ENCODE peak calls at places on chromosome X, in nine cellular contexts. H is heart right ventricle; E is HepG2; P is NCI-H82; I is activated T-cell treated with anti-CD3 and anti-CD28 coated beads for 48 hours; C is CD4-positive, alpha-beta memory T cell; G is anterior cingulate cortex; K is EL; J is ascending aorta. X is an unnamed sample.

GRCh38 chrX:102765217-102765616 is 44.7 kb downstream of the GPRASP3 start:
- DNase-seq in H (no peak), E (no peak), P (no peak), I (no peak), C (no peak), G (no peak), K (peak; percentile 80), J (peak; percentile 66), X (no peak)

GRCh38 chrX:64334467-64334866 is 60.8 kb downstream of the MTMR8 start:
- DNase-seq in H (no peak), E (no peak), P (no peak), I (no peak), C (no peak), G (no peak), K (no peak), J (no peak), X (no peak)

GRCh38 chrX:10769696-10770619 is 149.6 kb upstream of the MID1 start:
- DNase-seq in H (no peak), E (no peak), P (peak; percentile 73), I (no peak), C (no peak), G (no peak), K (peak; percentile 34), J (no peak), X (no peak)

GRCh38 chrX:153886915-153887314 is 942 bp upstream of the L1CAM start:
- DNase-seq in H (no peak), E (no peak), P (peak; percentile 20), I (no peak), C (no peak), G (no peak), K (peak; percentile 72), J (no peak), X (no peak)

GRCh38 chrX:68944211-68944610 is 115.4 kb downstream of the EFNB1 start:
- DNase-seq in H (no peak), E (no peak), P (no peak), I (no peak), C (no peak), G (no peak), K (no peak), J (peak; percentile 42), X (no peak)

GRCh38 chrX:1390621-1391369 is 1.1 kb downstream of the SLC25A6 start:
- DNase-seq in H (no peak), E (no peak), P (no peak), I (no peak), C (no peak), G (no peak), K (no peak), J (peak; percentile 59), X (peak; percentile 58)

GRCh38 chrX:40933132-40934078 is 151.8 kb upstream of the USP9X start:
- DNase-seq in H (no peak), E (no peak), P (peak; percentile 77), I (peak; percentile 6), C (peak; percentile 41), G (no peak), K (peak; percentile 70), J (no peak), X (no peak)

GRCh38 chrX:46961574-46962279 is 49.5 kb downstream of the JADE3 start:
- DNase-seq in H (no peak), E (no peak), P (peak; percentile 70), I (no peak), C (no peak), G (no peak), K (no peak), J (no peak), X (no peak)

GRCh38 chrX:46587158-46587557 is 13.6 kb downstream of the CHST7 start:
- DNase-seq in H (no peak), E (no peak), P (no peak), I (no peak), C (no peak), G (no peak), K (peak; percentile 63), J (no peak), X (no peak)

GRCh38 chrX:71636438-71637252 is 18.3 kb upstream of the CXCR3 start:
- DNase-seq in H (no peak), E (no peak), P (no peak), I (no peak), C (peak; percentile 40), G (peak; percentile 7), K (no peak), J (no peak), X (no peak)

GRCh38 chrX:12843668-12844279 is 23.1 kb upstream of the TLR7 start:
- DNase-seq in H (no peak), E (peak; percentile 95), P (no peak), I (no peak), C (no peak), G (no peak), K (no peak), J (no peak), X (no peak)

GRCh38 chrX:118207831-118208453 is 91.3 kb upstream of the KLHL13 start:
- DNase-seq in H (no peak), E (no peak), P (no peak), I (no peak), C (no peak), G (no peak), K (no peak), J (no peak), X (no peak)

GRCh38 chrX:138775501-138775900 is 64.0 kb upstream of the FGF13 start:
- DNase-seq in H (no peak), E (peak; percentile 0), P (peak; percentile 61), I (no peak), C (no peak), G (no peak), K (peak; percentile 0), J (no peak), X (no peak)

GRCh38 chrX:111917591-111917990 is 41.6 kb downstream of the TRPC5OS start:
- DNase-seq in H (no peak), E (no peak), P (no peak), I (no peak), C (no peak), G (no peak), K (no peak), J (no peak), X (no peak)

GRCh38 chrX:27350476-27350875 is 112.7 kb downstream of the PPP4R3C start:
- DNase-seq in H (no peak), E (no peak), P (no peak), I (no peak), C (no peak), G (no peak), K (no peak), J (no peak), X (no peak)

GRCh38 chrX:132791725-132792124 is 166.7 kb downstream of the HS6ST2 start:
- DNase-seq in H (no peak), E (no peak), P (no peak), I (no peak), C (no peak), G (no peak), K (no peak), J (no peak), X (no peak)

GRCh38 chrX:47093248-47093647 is 15.0 kb downstream of the RGN start:
- DNase-seq in H (no peak), E (no peak), P (peak; percentile 50), I (no peak), C (no peak), G (no peak), K (peak; percentile 8), J (no peak), X (no peak)

GRCh38 chrX:136275553-136275952 is 24.4 kb upstream of the MAP7D3 start:
- DNase-seq in H (no peak), E (peak; percentile 21), P (no peak), I (no peak), C (no peak), G (no peak), K (no peak), J (no peak), X (no peak)

GRCh38 chrX:123835661-123836371 is 24.0 kb upstream of the XIAP start:
- DNase-seq in H (no peak), E (no peak), P (no peak), I (peak; percentile 21), C (no peak), G (no peak), K (peak; percentile 61), J (no peak), X (no peak)

GRCh38 chrX:44020693-44021092 is 47.5 kb upstream of the NDP start:
- DNase-seq in H (no peak), E (no peak), P (no peak), I (no peak), C (no peak), G (no peak), K (no peak), J (no peak), X (no peak)

GRCh38 chrX:45266456-45266855 is 65.8 kb upstream of the DIPK2B start:
- DNase-seq in H (no peak), E (no peak), P (no peak), I (no peak), C (no peak), G (no peak), K (peak; percentile 2), J (no peak), X (no peak)

GRCh38 chrX:136168929-136169735 is 21.8 kb downstream of the FHL1 start:
- DNase-seq in H (peak; percentile 28), E (no peak), P (peak; percentile 46), I (no peak), C (no peak), G (peak; percentile 20), K (peak; percentile 91), J (peak; percentile 92), X (no peak)

GRCh38 chrX:46444011-46444410 is 101.2 kb downstream of the ZNF674 start:
- DNase-seq in H (no peak), E (peak; percentile 40), P (no peak), I (peak; percentile 2), C (no peak), G (no peak), K (peak; percentile 86), J (no peak), X (no peak)

GRCh38 chrX:69285881-69286545 is 120.8 kb upstream of the PJA1 start:
- DNase-seq in H (peak; percentile 71), E (no peak), P (peak; percentile 86), I (peak; percentile 41), C (peak; percentile 52), G (peak; percentile 11), K (peak; percentile 36), J (peak; percentile 71), X (peak; percentile 76)

GRCh38 chrX:71178908-71179307 is 34.3 kb downstream of the NLGN3 start:
- DNase-seq in H (no peak), E (peak; percentile 54), P (peak; percentile 82), I (peak; percentile 18), C (peak; percentile 39), G (peak; percentile 14), K (peak; percentile 65), J (peak; percentile 67), X (no peak)

GRCh38 chrX:154750301-154751120 is at the start of gene GAB3:
- DNase-seq in H (peak; percentile 53), E (no peak), P (peak; percentile 61), I (peak; percentile 30), C (peak; percentile 47), G (no peak), K (peak; percentile 41), J (no peak), X (peak; percentile 75)

GRCh38 chrX:154818916-154819770 is 13.9 kb upstream of the MPP1 start:
- DNase-seq in H (no peak), E (no peak), P (no peak), I (no peak), C (no peak), G (no peak), K (no peak), J (no peak), X (no peak)

GRCh38 chrX:7147978-7148824 is at the start of gene PUDP:
- DNase-seq in H (peak; percentile 87), E (peak; percentile 57), P (peak; percentile 90), I (peak; percentile 79), C (peak; percentile 94), G (peak; percentile 88), K (peak; percentile 74), J (peak; percentile 93), X (peak; percentile 92)

GRCh38 chrX:134807039-134807729 is 148.9 kb upstream of the PLAC1 start:
- DNase-seq in H (peak; percentile 81), E (peak; percentile 80), P (peak; percentile 98), I (peak; percentile 73), C (peak; percentile 89), G (peak; percentile 59), K (peak; percentile 94), J (peak; percentile 94), X (peak; percentile 92)

GRCh38 chrX:100615015-100615414 is 21.6 kb downstream of the TSPAN6 start:
- DNase-seq in H (no peak), E (peak; percentile 57), P (peak; percentile 22), I (no peak), C (peak; percentile 20), G (no peak), K (peak; percentile 62), J (no peak), X (no peak)

X was measured in upper lobe of right lung.